ENCODE peak calls at places on chromosome 1, in nine cellular contexts. One of them, this sample, is unnamed.

GRCh38 chr1:246215505-246215893 is 291.6 kb downstream of the SMYD3 start:
- DNase-seq in heart right ventricle: no peak
- DNase-seq in myocyte: no peak
- DNase-seq in HT-29: no peak
- DNase-seq in AG08395: no peak
- DNase-seq in NCI-H1105: no peak
- DNase-seq in fibroblast of the conjunctiva: no peak
- DNase-seq in mesenteric fat pad: no peak
- DNase-seq in CMK: no peak
- DNase-seq in this sample: no peak

GRCh38 chr1:29312469-29313466 is 76.4 kb downstream of the PTPRU start:
- DNase-seq in heart right ventricle: no peak
- DNase-seq in myocyte: no peak
- DNase-seq in HT-29: no peak
- DNase-seq in AG08395: no peak
- DNase-seq in NCI-H1105: no peak
- DNase-seq in fibroblast of the conjunctiva: no peak
- DNase-seq in mesenteric fat pad: no peak
- DNase-seq in CMK: peak
- DNase-seq in this sample: no peak

GRCh38 chr1:202162049-202162417 is 1.6 kb upstream of the PTPN7 start:
- DNase-seq in heart right ventricle: no peak
- DNase-seq in myocyte: no peak
- DNase-seq in HT-29: no peak
- DNase-seq in AG08395: no peak
- DNase-seq in NCI-H1105: no peak
- DNase-seq in fibroblast of the conjunctiva: no peak
- DNase-seq in mesenteric fat pad: no peak
- DNase-seq in CMK: peak
- DNase-seq in this sample: no peak

GRCh38 chr1:109802136-109802900 is 38.6 kb upstream of the EPS8L3 start:
- DNase-seq in heart right ventricle: no peak
- DNase-seq in myocyte: no peak
- DNase-seq in HT-29: no peak
- DNase-seq in AG08395: no peak
- DNase-seq in NCI-H1105: no peak
- DNase-seq in fibroblast of the conjunctiva: no peak
- DNase-seq in mesenteric fat pad: peak
- DNase-seq in CMK: no peak
- DNase-seq in this sample: peak

GRCh38 chr1:190170321-190170720 is 307.3 kb downstream of the BRINP3 start:
- DNase-seq in heart right ventricle: no peak
- DNase-seq in myocyte: no peak
- DNase-seq in HT-29: no peak
- DNase-seq in AG08395: no peak
- DNase-seq in NCI-H1105: no peak
- DNase-seq in fibroblast of the conjunctiva: no peak
- DNase-seq in mesenteric fat pad: no peak
- DNase-seq in CMK: no peak
- DNase-seq in this sample: no peak

GRCh38 chr1:33086384-33086850 is 5.5 kb downstream of the AZIN2 start:
- DNase-seq in heart right ventricle: peak
- DNase-seq in myocyte: peak
- DNase-seq in HT-29: peak
- DNase-seq in AG08395: peak
- DNase-seq in NCI-H1105: peak
- DNase-seq in fibroblast of the conjunctiva: peak
- DNase-seq in mesenteric fat pad: no peak
- DNase-seq in CMK: peak
- DNase-seq in this sample: no peak

GRCh38 chr1:119225831-119226230 is 85.4 kb upstream of the WARS2 start:
- DNase-seq in heart right ventricle: no peak
- DNase-seq in myocyte: no peak
- DNase-seq in HT-29: no peak
- DNase-seq in AG08395: no peak
- DNase-seq in NCI-H1105: no peak
- DNase-seq in fibroblast of the conjunctiva: no peak
- DNase-seq in mesenteric fat pad: no peak
- DNase-seq in CMK: no peak
- DNase-seq in this sample: no peak

GRCh38 chr1:22930235-22930912 is 42.3 kb downstream of the LACTBL1 start:
- DNase-seq in heart right ventricle: peak
- DNase-seq in myocyte: peak
- DNase-seq in HT-29: peak
- DNase-seq in AG08395: peak
- DNase-seq in NCI-H1105: no peak
- DNase-seq in fibroblast of the conjunctiva: peak
- DNase-seq in mesenteric fat pad: peak
- DNase-seq in CMK: peak
- DNase-seq in this sample: no peak